ENCODE peak calls at places on chromosomes 1 and 21, in four cellular contexts. T is neural progenitor cell; Z is CD4-positive, CD25-positive, alpha-beta regulatory T cell; E is LNCaP clone FGC. G is an unnamed sample.

GRCh38 chr1:91527781-91528180 is 27.1 kb downstream of the CDC7 start:
- DNase-seq in Z (no peak), T (no peak), E (no peak), G (no peak)

GRCh38 chr1:118147542-118147941 is 37.5 kb downstream of the SPAG17 start:
- DNase-seq in E (no peak), Z (no peak), T (no peak), G (no peak)

GRCh38 chr1:161511018-161511755 is 5.9 kb downstream of the FCGR2A start:
- DNase-seq in Z (no peak), E (no peak), T (no peak), G (no peak)

GRCh38 chr1:201585901-201586300 is 47.0 kb downstream of the NAV1 start:
- DNase-seq in Z (no peak), E (no peak), T (no peak), G (no peak)

GRCh38 chr21:45080639-45081414 is 6.4 kb downstream of the ADARB1 start:
- DNase-seq in E (no peak), Z (peak), T (no peak), G (peak)

GRCh38 chr1:11245904-11246726 is 16.2 kb downstream of the MTOR start:
- DNase-seq in T (no peak), E (no peak), Z (no peak), G (no peak)

GRCh38 chr1:209895709-209896108 is 42.3 kb upstream of the SYT14 start:
- DNase-seq in E (no peak), T (no peak), Z (no peak), G (no peak)

GRCh38 chr1:7427066-7427465 is 344.0 kb upstream of the VAMP3 start:
- DNase-seq in T (no peak), E (no peak), Z (no peak), G (no peak)

GRCh38 chr1:220339581-220339980 is 67.3 kb upstream of the RAB3GAP2 start:
- DNase-seq in E (no peak), Z (no peak), T (no peak), G (no peak)

GRCh38 chr1:182515556-182515955 is 65.6 kb downstream of the RGSL1 start:
- DNase-seq in E (no peak), T (no peak), Z (no peak), G (no peak)

GRCh38 chr1:25543106-25543424 is 341 bp upstream of the LDLRAP1 start:
- DNase-seq in T (no peak), E (no peak), Z (no peak), G (no peak)
- H3K4me3 ChIP-seq in T (peak), E (peak), Z (no peak), G (no peak)

GRCh38 chr1:20681999-20682398 is 20.8 kb upstream of the DDOST start:
- DNase-seq in Z (no peak), E (no peak), T (no peak), G (no peak)

GRCh38 chr1:20682571-20683236 is 21.5 kb upstream of the DDOST start:
- DNase-seq in Z (no peak), E (no peak), T (no peak), G (no peak)

GRCh38 chr1:20680269-20680668 is 19.1 kb upstream of the DDOST start:
- DNase-seq in T (no peak), Z (no peak), E (no peak), G (no peak)

GRCh38 chr1:20683614-20684013 is 22.4 kb upstream of the DDOST start:
- DNase-seq in E (no peak), Z (no peak), T (no peak), G (no peak)

GRCh38 chr1:20678599-20678998 is 17.4 kb upstream of the DDOST start:
- DNase-seq in Z (no peak), T (no peak), E (no peak), G (no peak)
- H3K4me3 ChIP-seq in Z (no peak), T (no peak), E (no peak), G (no peak)

DNA sequence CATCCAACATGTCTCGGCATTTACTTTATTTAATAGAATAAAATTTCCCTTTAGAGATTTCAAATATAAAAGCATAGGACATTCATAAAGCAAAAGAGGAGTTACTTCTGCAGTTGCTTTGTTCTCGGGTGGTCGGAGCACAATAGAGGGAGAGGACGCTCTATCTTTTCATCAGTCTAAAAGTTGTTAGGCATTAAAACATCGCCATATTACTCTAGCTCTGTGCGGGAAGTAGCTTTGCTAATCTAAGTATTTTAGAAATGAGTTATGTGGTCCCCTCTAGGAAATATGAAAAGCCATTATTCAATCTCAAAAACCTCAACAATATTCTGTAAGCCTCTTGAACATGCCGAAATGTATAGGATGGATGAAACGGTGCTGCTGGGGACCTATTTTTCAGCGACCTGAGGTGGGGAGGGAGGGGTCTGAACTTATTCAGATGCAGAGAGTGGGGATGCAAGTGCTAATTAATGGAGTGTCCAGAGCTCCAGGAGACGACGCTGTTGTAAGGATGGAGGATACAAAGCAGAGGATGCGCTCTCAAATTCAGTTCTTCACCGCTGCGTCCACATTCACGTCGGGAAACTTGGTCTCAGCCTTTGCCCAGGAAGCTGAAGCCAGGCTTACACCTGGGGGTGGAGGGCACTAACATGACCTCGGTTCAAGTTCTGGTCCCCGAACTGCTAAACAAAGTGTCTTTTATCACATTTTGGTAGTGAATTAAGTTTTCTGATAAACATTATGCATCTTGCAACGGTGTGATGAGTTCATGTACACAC is 6.3 kb downstream of the CDKN2C start:
- DNase-seq in Z (no peak), T (peak), E (no peak), G (no peak)
- H3K4me3 ChIP-seq in Z (peak), T (no peak), E (no peak), G (no peak)

DNA sequence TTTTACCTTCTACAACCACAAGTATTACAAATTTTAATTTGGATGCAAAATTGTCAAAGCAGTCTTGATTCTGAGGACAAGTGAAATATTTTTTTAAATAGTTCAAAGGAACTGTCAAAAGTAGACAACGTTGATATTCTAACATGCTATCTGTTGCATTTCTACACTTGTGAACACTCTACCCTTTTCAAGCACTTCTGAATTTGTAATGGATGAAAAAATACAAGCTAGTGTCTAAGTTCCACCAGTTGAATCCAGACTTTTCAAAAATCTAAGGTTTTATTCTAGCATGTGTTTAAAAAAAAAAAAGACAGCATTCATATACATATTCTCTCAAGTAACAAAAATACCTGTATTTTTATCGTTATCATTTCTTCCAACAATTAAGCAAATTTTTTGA is 2.1 kb downstream of the ARID4B start:
- DNase-seq in E (no peak), T (no peak), Z (no peak), G (no peak)
- H3K4me3 ChIP-seq in E (peak), T (peak), Z (peak), G (peak)

GRCh38 chr1:44725309-44725698 is 5.7 kb downstream of the RNU5D-1 start:
- DNase-seq in Z (no peak), E (no peak), T (no peak), G (no peak)

GRCh38 chr1:44733365-44733764 is 2.4 kb upstream of the RNU5D-1 start:
- DNase-seq in Z (no peak), T (no peak), E (peak), G (no peak)

GRCh38 chr1:44735992-44736391 is 3.6 kb upstream of the KIF2C start:
- DNase-seq in Z (no peak), T (no peak), E (no peak), G (no peak)

GRCh38 chr1:44733784-44734183 is 2.8 kb upstream of the RNU5D-1 start:
- DNase-seq in T (no peak), Z (no peak), E (no peak), G (no peak)

GRCh38 chr1:44730741-44731512 is at the start of gene RNU5D-1:
- DNase-seq in T (peak), E (peak), Z (peak), G (peak)
- H3K4me3 ChIP-seq in T (no peak), E (no peak), Z (peak), G (peak)